ENCODE peak calls at places on chromosomes 6 and 20, in five cellular contexts. U is upper lobe of left lung, F is GM12878, O is K562, E is HepG2. V is an unnamed sample. For H3K36me3, the result is how much of the 10 kb centered on the place peaks cover.

GRCh38 chr20:23823621-23824324 is 2.8 kb downstream of the CST2 start:
- ATAC-seq in F (no peak), U (no peak), O (no peak), E (no peak), V (peak)

GRCh38 chr20:640674-641515 is 12.1 kb downstream of the SRXN1 start:
- ATAC-seq in E (no peak), U (no peak), F (no peak), O (no peak), V (no peak)

GRCh38 chr20:57408131-57408530 is 16.9 kb downstream of the RBM38 start:
- ATAC-seq in U (no peak), F (no peak), E (no peak), O (no peak), V (peak)

GRCh38 chr6:163945813-163946212 is 531.3 kb downstream of the QKI start:
- ATAC-seq in E (no peak), U (no peak), O (no peak), F (no peak), V (no peak)

GRCh38 chr6:34073504-34073903 is 72.4 kb downstream of the GRM4 start:
- ATAC-seq in F (no peak), E (no peak), O (no peak), U (no peak), V (no peak)

GRCh38 chr20:48819813-48820648 is 7.8 kb downstream of the PREX1 start:
- ATAC-seq in F (no peak), U (no peak), E (no peak), O (no peak), V (no peak)

GRCh38 chr20:49964964-49965780 is 17.6 kb upstream of the SNAI1 start:
- ATAC-seq in U (peak), O (peak), F (peak), E (peak), V (no peak)

GRCh38 chr6:99096186-99096585 is 148.4 kb upstream of the FBXL4 start:
- ATAC-seq in O (no peak), U (no peak), E (no peak), F (no peak), V (no peak)

GRCh38 chr20:45347936-45348809 is at the start of gene SDC4:
- ATAC-seq in O (peak), F (peak), E (peak), U (peak), V (peak)

GRCh38 chr6:160121558-160121957 is at the start of gene SLC22A1:
- ATAC-seq in U (no peak), F (no peak), O (no peak), E (no peak), V (no peak)

GRCh38 chr20:38818113-38819065 is 12.9 kb downstream of the PPP1R16B start:
- ATAC-seq in E (no peak), U (no peak), O (no peak), F (peak), V (no peak)

GRCh38 chr6:17908831-17909230 is 78.6 kb downstream of the KIF13A start:
- ATAC-seq in U (peak), E (peak), O (no peak), F (no peak), V (no peak)

GRCh38 chr6:144248003-144248402 is 37.1 kb upstream of the UTRN start:
- ATAC-seq in O (no peak), E (no peak), U (no peak), F (peak), V (no peak)

DNA sequence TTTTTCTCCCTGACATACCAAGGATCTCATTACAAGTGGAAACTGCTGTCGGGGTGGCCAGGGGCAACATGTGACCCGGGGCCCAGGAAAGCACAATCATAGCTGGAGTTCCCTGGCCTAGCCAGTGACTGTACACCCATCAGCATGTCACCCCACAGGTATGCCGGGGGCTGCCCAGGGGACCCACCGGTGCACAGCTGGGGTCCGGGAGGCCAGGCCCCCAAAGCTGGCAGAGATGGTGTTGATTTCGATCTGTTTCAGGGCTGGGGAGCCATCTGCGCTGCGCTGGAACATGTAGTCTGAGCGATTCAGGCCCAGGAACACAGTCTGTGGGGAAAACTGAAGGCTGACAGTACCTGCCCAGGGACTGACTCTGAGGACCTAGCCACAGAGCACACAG is 13.3 kb downstream of the GSS start:
- ATAC-seq in U (no peak), O (no peak), E (no peak), F (no peak), V (no peak)
- H3K36me3 ChIP-seq in U (under half), O (half or more), E (half or more), F (under half), V (under half)

GRCh38 chr6:41451515-41452163 is 94.5 kb upstream of the FOXP4 start:
- ATAC-seq in U (peak), F (no peak), O (no peak), E (no peak), V (peak)
- TF ChIP-seq EP300 in U (no peak), F (no peak), O (no peak), E (no peak), V (no peak)

GRCh38 chr20:31590717-31591225 is 14.3 kb upstream of the ID1 start:
- ATAC-seq in O (peak), F (no peak), E (no peak), U (no peak), V (no peak)

GRCh38 chr20:31593221-31594001 is 11.7 kb upstream of the ID1 start:
- ATAC-seq in E (peak), F (no peak), O (peak), U (peak), V (no peak)

GRCh38 chr20:31587545-31588389 is 17.3 kb upstream of the ID1 start:
- ATAC-seq in U (peak), F (peak), O (peak), E (peak), V (peak)
- H3K27ac ChIP-seq in U (peak), F (no peak), O (no peak), E (peak), V (peak)

DNA sequence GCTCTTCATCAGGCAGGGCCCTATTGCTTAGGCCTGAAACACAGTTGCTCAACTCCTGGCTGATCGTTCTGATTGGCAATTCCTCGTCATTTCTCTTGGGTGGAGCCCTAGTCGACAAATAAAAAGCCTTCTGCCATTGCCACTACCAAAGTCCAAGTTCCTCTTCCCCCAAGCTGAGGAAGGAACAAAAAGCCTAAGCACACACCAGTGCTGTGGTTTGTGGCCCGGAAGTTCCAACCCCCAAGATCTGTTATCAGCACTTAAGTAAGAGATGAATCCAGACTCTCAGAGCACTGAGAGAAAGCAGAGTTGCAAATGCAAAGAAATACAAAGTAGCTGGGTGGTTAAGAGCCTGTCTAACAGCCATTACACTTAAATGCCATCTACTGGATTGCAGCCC is 1023.9 kb downstream of the GRIK2 start:
- ATAC-seq in E (no peak), F (peak), O (no peak), U (no peak), V (no peak)
- H3K36me3 ChIP-seq in E (under half), F (under half), O (under half), U (under half), V (under half)

GRCh38 chr6:42987533-42988451 is 3.4 kb downstream of the PPP2R5D start:
- ATAC-seq in E (no peak), U (no peak), F (no peak), O (peak), V (no peak)
- TF ChIP-seq EP300 in E (no peak), U (no peak), F (no peak), O (no peak), V (no peak)

GRCh38 chr20:32159766-32160221 is 47.7 kb downstream of the PLAGL2 start:
- ATAC-seq in E (no peak), F (no peak), O (peak), U (no peak), V (no peak)

GRCh38 chr20:32158351-32158750 is 48.8 kb downstream of the TM9SF4 start:
- ATAC-seq in F (no peak), U (no peak), E (no peak), O (no peak), V (no peak)

GRCh38 chr20:32158943-32159660 is 48.4 kb downstream of the PLAGL2 start:
- ATAC-seq in O (no peak), U (no peak), F (no peak), E (no peak), V (no peak)

GRCh38 chr20:32162367-32162766 is 45.2 kb downstream of the PLAGL2 start:
- ATAC-seq in F (no peak), E (no peak), O (no peak), U (no peak), V (no peak)

GRCh38 chr20:32160341-32160740 is 47.2 kb downstream of the PLAGL2 start:
- ATAC-seq in O (no peak), U (no peak), E (no peak), F (no peak), V (no peak)
- H3K27ac ChIP-seq in O (peak), U (no peak), E (no peak), F (no peak), V (no peak)

GRCh38 chr6:24710519-24711303 is 8.2 kb downstream of the C6orf62 start:
- ATAC-seq in F (peak), E (no peak), U (no peak), O (no peak), V (no peak)
- H3K36me3 ChIP-seq in F (under half), E (half or more), U (half or more), O (half or more), V (under half)

GRCh38 chr20:10848810-10849370 is 175.1 kb upstream of the JAG1 start:
- ATAC-seq in O (no peak), U (peak), F (peak), E (peak), V (peak)
- TF ChIP-seq EP300 in O (no peak), U (no peak), F (no peak), E (peak), V (no peak)

V was measured in gastroesophageal sphincter.